ENCODE peak calls at places on chromosomes 13 and 19, in nine cellular contexts. E, X, B, N, M, P, A, K and H are unnamed samples.

GRCh38 chr13:110592670-110593069 is 22.7 kb upstream of the NAXD start:
- DNase-seq in E (no peak), X (no peak), B (peak; percentile 81), N (no peak), M (no peak), P (no peak), A (no peak), K (no peak), H (no peak)

GRCh38 chr19:3481241-3482090 is 1.1 kb upstream of the SMIM24 start:
- DNase-seq in E (no peak), X (no peak), B (no peak), N (no peak), M (no peak), P (no peak), A (no peak), K (no peak), H (no peak)

GRCh38 chr19:1528596-1529429 is 4.9 kb downstream of the PLK5 start:
- DNase-seq in E (no peak), X (no peak), B (no peak), N (no peak), M (no peak), P (no peak), A (no peak), K (no peak), H (no peak)

GRCh38 chr19:6752257-6753177 is 13.0 kb downstream of the TRIP10 start:
- DNase-seq in E (no peak), X (no peak), B (no peak), N (peak; percentile 85), M (no peak), P (no peak), A (no peak), K (no peak), H (no peak)

GRCh38 chr19:55113570-55114039 is 3.8 kb downstream of the PPP1R12C start:
- DNase-seq in E (no peak), X (no peak), B (peak; percentile 92), N (peak; percentile 71), M (peak; percentile 94), P (peak; percentile 74), A (peak; percentile 94), K (peak; percentile 93), H (peak; percentile 92)

GRCh38 chr19:35732540-35733179 is 9.6 kb downstream of the IGFLR1 start:
- DNase-seq in E (no peak), X (no peak), B (no peak), N (no peak), M (no peak), P (no peak), A (no peak), K (no peak), H (no peak)

GRCh38 chr13:111115051-111115840 is at the start of gene ARHGEF7:
- DNase-seq in E (no peak), X (no peak), B (no peak), N (no peak), M (no peak), P (peak; percentile 76), A (no peak), K (no peak), H (no peak)

GRCh38 chr19:15235796-15236195 is 3.5 kb upstream of the EPHX3 start:
- DNase-seq in E (no peak), X (no peak), B (no peak), N (no peak), M (no peak), P (no peak), A (no peak), K (no peak), H (no peak)

GRCh38 chr13:65615506-65615905 is 1614.6 kb downstream of the PCDH9 start:
- DNase-seq in E (no peak), X (no peak), B (no peak), N (no peak), M (no peak), P (no peak), A (no peak), K (no peak), H (no peak)

GRCh38 chr13:41224113-41225110 is 30.0 kb upstream of the KBTBD7 start:
- DNase-seq in E (no peak), X (no peak), B (peak; percentile 83), N (no peak), M (no peak), P (peak; percentile 65), A (no peak), K (no peak), H (no peak)

GRCh38 chr13:74945637-74946036 is 536.3 kb downstream of the TBC1D4 start:
- DNase-seq in E (no peak), X (no peak), B (no peak), N (no peak), M (no peak), P (no peak), A (no peak), K (no peak), H (no peak)
- H3K4me1 ChIP-seq in E (no peaks in the 10 kb centered on the region), X (no peaks in the 10 kb centered on the region), B (no peaks in the 10 kb centered on the region), N (no peaks in the 10 kb centered on the region), M (no peaks in the 10 kb centered on the region), P (no peaks in the 10 kb centered on the region), A (no peaks in the 10 kb centered on the region), K (no peaks in the 10 kb centered on the region), H (no peaks in the 10 kb centered on the region)

DNA sequence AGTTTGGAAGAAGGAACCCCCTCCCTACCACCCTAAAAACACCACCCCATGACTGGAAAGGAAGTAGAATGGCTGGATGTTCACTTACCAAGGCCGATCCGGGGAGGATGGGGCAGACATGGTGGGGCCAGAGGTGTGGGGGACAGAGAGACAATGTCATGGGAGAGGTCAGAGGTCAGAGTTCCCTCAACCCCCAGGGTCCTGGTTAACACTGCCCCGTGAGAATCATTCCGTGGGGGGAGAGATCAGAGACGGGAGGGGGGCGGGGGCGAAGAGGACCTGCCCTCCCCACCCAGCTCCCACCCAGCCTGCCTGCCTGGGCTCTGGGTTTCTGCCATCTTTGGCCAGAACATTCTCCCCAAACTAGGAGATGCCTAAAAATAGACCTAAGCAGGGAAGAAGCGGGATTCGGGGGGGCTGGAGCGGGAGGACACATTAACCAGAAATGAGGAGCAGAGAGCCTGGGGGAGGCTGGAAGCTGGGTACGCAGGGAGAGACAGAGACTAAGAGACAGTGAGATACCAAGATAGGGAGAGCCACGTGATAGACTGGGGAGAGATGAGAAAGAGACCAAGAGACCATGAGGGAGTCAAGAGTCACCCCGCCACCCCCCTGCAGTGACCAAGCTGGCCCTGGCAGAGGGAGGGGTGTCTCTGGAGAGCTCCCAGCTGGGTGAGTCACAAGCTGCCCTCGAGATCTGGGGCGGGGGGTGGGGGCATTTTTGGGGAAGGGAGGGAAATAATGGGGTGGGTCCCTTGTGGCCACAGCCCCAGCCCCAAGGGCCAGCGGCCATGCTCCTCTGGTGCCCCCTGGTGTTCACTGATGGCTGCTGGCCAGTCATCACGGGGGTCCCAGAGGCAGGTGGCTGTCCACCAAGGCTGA is 6.1 kb upstream of the KANK2 start:
- DNase-seq in E (peak; percentile 18), X (no peak), B (peak; percentile 71), N (peak; percentile 70), M (peak; percentile 87), P (peak; percentile 81), A (peak; percentile 82), K (peak; percentile 77), H (peak; percentile 80)
- H3K4me1 ChIP-seq in E (no peaks in the 10 kb centered on the region), X (no peaks in the 10 kb centered on the region), B (peaks cover 13% of the 10 kb centered on the region), N (peaks cover under 1% of the 10 kb centered on the region), M (peaks cover 40% of the 10 kb centered on the region), P (peaks cover 32% of the 10 kb centered on the region), A (peaks cover 35% of the 10 kb centered on the region), K (peaks cover 49% of the 10 kb centered on the region), H (peaks cover 41% of the 10 kb centered on the region)

GRCh38 chr19:45144431-45145269 is 16.1 kb downstream of the NKPD1 start:
- DNase-seq in E (no peak), X (no peak), B (no peak), N (no peak), M (no peak), P (no peak), A (no peak), K (no peak), H (no peak)
- H3K4me1 ChIP-seq in E (peaks cover 4% of the 10 kb centered on the region), X (no peaks in the 10 kb centered on the region), B (no peaks in the 10 kb centered on the region), N (no peaks in the 10 kb centered on the region), M (no peaks in the 10 kb centered on the region), P (no peaks in the 10 kb centered on the region), A (no peaks in the 10 kb centered on the region), K (no peaks in the 10 kb centered on the region), H (no peaks in the 10 kb centered on the region)

GRCh38 chr13:21668665-21669599 is 1.9 kb upstream of the FGF9 start:
- DNase-seq in E (no peak), X (no peak), B (peak; percentile 69), N (peak; percentile 40), M (peak; percentile 38), P (peak; percentile 21), A (no peak), K (no peak), H (no peak)
- H3K4me1 ChIP-seq in E (peaks cover 30% of the 10 kb centered on the region), X (peaks cover 31% of the 10 kb centered on the region), B (peaks cover 5% of the 10 kb centered on the region), N (peaks cover 29% of the 10 kb centered on the region), M (peaks cover 41% of the 10 kb centered on the region), P (peaks cover 20% of the 10 kb centered on the region), A (peaks cover 30% of the 10 kb centered on the region), K (peaks cover 55% of the 10 kb centered on the region), H (peaks cover 41% of the 10 kb centered on the region)